ENCODE peak calls at places on chromosomes 1 and 21, in five cellular contexts. B is A549, A is K562, Y is GM12878, I is HepG2. Z is an unnamed sample.

GRCh38 chr1:21852282-21853129 is 40.4 kb downstream of the LDLRAD2 start:
- DNase-seq in I (no peak), Y (peak; percentile 54), B (no peak), A (no peak), Z (no peak)

GRCh38 chr21:43842742-43843141 is 22.3 kb upstream of the AGPAT3 start:
- DNase-seq in Y (no peak), B (no peak), A (no peak), I (no peak), Z (no peak)

GRCh38 chr1:17553970-17554369 is 14.5 kb downstream of the ARHGEF10L start:
- DNase-seq in I (no peak), Y (peak; percentile 9), B (no peak), A (no peak), Z (no peak)

GRCh38 chr1:8970870-8971337 is 25.2 kb downstream of the CA6 start:
- DNase-seq in I (no peak), Y (peak; percentile 11), A (no peak), B (no peak), Z (no peak)

GRCh38 chr1:161791889-161792655 is 26.0 kb downstream of the ATF6 start:
- DNase-seq in B (no peak), Y (no peak), A (no peak), I (no peak), Z (no peak)

GRCh38 chr1:113401067-113401466 is 10.8 kb downstream of the MAGI3 start:
- DNase-seq in I (no peak), B (no peak), A (no peak), Y (no peak), Z (no peak)

GRCh38 chr1:109910123-109910962 is at the start of gene CSF1:
- DNase-seq in I (no peak), Y (peak; percentile 48), A (peak; percentile 92), B (peak; percentile 42), Z (peak; percentile 68)

GRCh38 chr1:1132928-1133750 is 17.2 kb upstream of the C1orf159 start:
- DNase-seq in A (no peak), B (no peak), Y (no peak), I (no peak), Z (no peak)

GRCh38 chr1:91604632-91605031 is 104.0 kb downstream of the CDC7 start:
- DNase-seq in Y (no peak), I (no peak), B (no peak), A (no peak), Z (no peak)

GRCh38 chr1:173383341-173383740 is 93.8 kb upstream of the PRDX6 start:
- DNase-seq in I (no peak), B (no peak), A (no peak), Y (no peak), Z (no peak)

GRCh38 chr1:28751315-28752056 is 14.7 kb downstream of the YTHDF2 start:
- DNase-seq in Y (no peak), A (no peak), B (no peak), I (no peak), Z (no peak)

GRCh38 chr21:38965910-38966504 is 160.3 kb downstream of the ETS2 start:
- DNase-seq in Y (no peak), A (peak; percentile 76), I (peak; percentile 94), B (peak; percentile 43), Z (peak; percentile 55)

GRCh38 chr1:19710825-19711611 is 46.3 kb downstream of the HTR6 start:
- DNase-seq in B (no peak), A (no peak), I (no peak), Y (peak; percentile 93), Z (no peak)

GRCh38 chr1:29379438-29380073 is 143.2 kb downstream of the PTPRU start:
- DNase-seq in A (peak; percentile 64), I (peak; percentile 53), Y (peak; percentile 2), B (no peak), Z (peak; percentile 89)

GRCh38 chr1:92957020-92957734 is 4.1 kb downstream of the DIPK1A start:
- DNase-seq in Y (peak; percentile 63), A (peak; percentile 33), B (no peak), I (no peak), Z (no peak)

GRCh38 chr1:145879775-145880174 is 5.9 kb downstream of the ANKRD35 start:
- DNase-seq in B (no peak), Y (no peak), A (no peak), I (no peak), Z (peak; percentile 16)

GRCh38 chr1:181152892-181153633 is 64.6 kb downstream of the IER5 start:
- DNase-seq in B (no peak), I (no peak), Y (no peak), A (peak; percentile 93), Z (peak; percentile 62)

GRCh38 chr1:209246660-209247059 is 336.9 kb upstream of the CAMK1G start:
- DNase-seq in Y (no peak), B (peak; percentile 9), I (no peak), A (no peak), Z (no peak)
- TF ChIP-seq JUNB in Y (no peak), B (peak; percentile 64), I (no peak), A (no peak), Z (no peak)

GRCh38 chr1:226678701-226679100 is 60.4 kb downstream of the ITPKB start:
- DNase-seq in B (no peak), Y (no peak), A (no peak), I (no peak), Z (no peak)
- TF ChIP-seq JUNB in B (no peak), Y (no peak), A (no peak), I (no peak), Z (no peak)

GRCh38 chr21:36695283-36695634 is 3.7 kb upstream of the SIM2 start:
- DNase-seq in A (no peak), B (no peak), I (no peak), Y (no peak), Z (no peak)

GRCh38 chr21:36693144-36694040 is 5.5 kb upstream of the SIM2 start:
- DNase-seq in A (no peak), B (no peak), Y (no peak), I (no peak), Z (peak; percentile 72)

GRCh38 chr21:36694041-36694515 is 4.8 kb upstream of the SIM2 start:
- DNase-seq in A (no peak), B (no peak), Y (no peak), I (no peak), Z (peak; percentile 47)

GRCh38 chr21:36695671-36696389 is 3.1 kb upstream of the SIM2 start:
- DNase-seq in A (no peak), I (no peak), B (no peak), Y (no peak), Z (peak; percentile 87)

DNA sequence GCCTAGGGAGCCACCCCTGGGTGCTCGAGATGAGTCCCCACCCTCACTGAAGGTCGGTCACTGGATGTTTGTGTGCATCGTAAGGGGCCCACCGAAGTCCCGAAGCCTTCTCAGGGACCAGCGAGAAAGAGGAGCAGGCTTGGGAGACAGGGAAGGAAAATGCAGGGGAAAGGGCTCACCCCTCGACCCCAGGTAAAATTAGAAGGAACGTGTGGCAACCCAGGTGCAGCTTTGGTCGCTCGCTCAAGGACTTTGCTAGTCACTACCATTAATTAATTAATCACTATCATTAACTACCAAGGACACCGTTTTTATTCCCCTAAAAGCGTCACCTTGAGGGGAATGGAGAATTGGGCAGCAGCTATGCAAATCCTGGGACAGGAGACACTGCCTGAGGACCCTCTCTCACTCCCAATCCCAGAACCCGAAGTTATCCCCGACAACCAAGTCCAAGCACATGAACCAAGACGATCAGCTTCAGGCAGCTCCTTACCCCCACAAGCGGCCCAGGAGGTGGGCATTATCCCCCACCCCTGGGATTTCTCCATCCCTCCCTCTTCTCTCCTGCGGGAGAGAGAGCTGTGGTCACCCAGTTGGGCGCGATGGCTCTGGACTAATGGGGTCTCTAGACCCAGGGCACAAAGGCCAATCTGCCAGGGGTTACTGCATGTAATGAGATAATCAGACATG is 4.2 kb upstream of the SIM2 start:
- DNase-seq in Y (no peak), I (no peak), B (no peak), A (no peak), Z (no peak)
- TF ChIP-seq JUNB in Y (no peak), I (no peak), B (no peak), A (no peak), Z (no peak)

GRCh38 chr1:152344463-152344862 is 15.3 kb downstream of the FLG2 start:
- DNase-seq in B (no peak), A (no peak), Y (no peak), I (no peak), Z (no peak)

GRCh38 chr1:152348447-152348846 is 11.4 kb downstream of the FLG2 start:
- DNase-seq in A (no peak), B (no peak), Y (no peak), I (no peak), Z (peak; percentile 13)

GRCh38 chr1:152349611-152350010 is 10.2 kb downstream of the FLG2 start:
- DNase-seq in A (no peak), Y (no peak), B (no peak), I (no peak), Z (no peak)

DNA sequence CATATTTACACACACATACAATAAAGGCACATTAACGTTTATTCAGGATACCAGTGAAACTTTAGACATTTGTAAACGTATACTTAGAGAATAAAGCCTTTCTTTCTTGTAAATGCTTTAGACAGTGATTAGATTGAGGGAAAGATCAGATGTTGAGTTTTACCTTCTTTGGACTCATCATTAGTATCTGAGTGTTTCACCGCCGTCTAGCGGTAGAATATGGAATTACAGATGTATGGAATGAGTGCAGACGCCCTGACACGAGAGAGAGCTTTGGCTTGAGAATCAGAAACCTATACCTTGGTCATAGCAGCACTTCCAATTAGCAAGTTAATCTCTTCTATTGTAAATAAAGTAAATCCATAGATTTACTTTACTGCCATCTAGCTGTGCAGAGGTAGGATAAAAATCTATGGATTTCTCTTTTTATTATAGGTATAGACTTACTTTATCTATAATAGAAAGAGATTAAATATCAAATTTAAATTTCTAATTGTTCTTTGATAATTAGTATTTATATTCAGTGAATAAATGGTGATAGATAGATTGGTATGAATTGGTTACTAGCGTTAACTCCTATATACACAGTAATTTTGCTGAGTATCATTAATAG is 12.6 kb downstream of the FLG2 start:
- DNase-seq in A (peak; percentile 56), Y (peak; percentile 9), I (peak; percentile 50), B (peak; percentile 13), Z (peak; percentile 83)
- TF ChIP-seq JUNB in A (no peak), Y (no peak), I (no peak), B (no peak), Z (no peak)

GRCh38 chr1:87402192-87403046 is 73.7 kb downstream of the LMO4 start:
- DNase-seq in Y (no peak), A (no peak), I (no peak), B (no peak), Z (no peak)
- TF ChIP-seq JUNB in Y (no peak), A (no peak), I (no peak), B (no peak), Z (no peak)